ENCODE peak calls at places on chromosomes 5 and 9, in four cellular contexts. U is mammary epithelial cell, N is cardiac muscle cell, G is IMR-90. M is an unnamed sample.

GRCh38 chr5:148391422-148391821 is 7.7 kb downstream of the FBXO38 start:
- DNase-seq in U (no peak), N (peak; percentile 32), G (peak; percentile 28), M (no peak)

GRCh38 chr5:173557123-173557903 is 59.1 kb downstream of the BOD1 start:
- DNase-seq in U (no peak), N (no peak), G (peak; percentile 12), M (no peak)

GRCh38 chr9:19122490-19123042 is 4.7 kb downstream of the PLIN2 start:
- DNase-seq in U (no peak), N (peak; percentile 62), G (no peak), M (no peak)

GRCh38 chr9:97705354-97705950 is 8.3 kb upstream of the XPA start:
- DNase-seq in U (peak; percentile 74), N (peak; percentile 61), G (no peak), M (no peak)

GRCh38 chr5:30832519-30832918 is 361.0 kb upstream of the CDH6 start:
- DNase-seq in U (no peak), N (no peak), G (no peak), M (no peak)

GRCh38 chr5:62305358-62305714 is 670 bp upstream of the KIF2A start:
- DNase-seq in U (peak; percentile 34), N (no peak), G (no peak), M (no peak)

GRCh38 chr9:131264231-131264630 is 12.1 kb downstream of the FAM78A start:
- DNase-seq in U (no peak), N (no peak), G (no peak), M (no peak)

GRCh38 chr5:87004101-87004500 is 263.6 kb upstream of the RASA1 start:
- DNase-seq in U (peak; percentile 18), N (peak; percentile 62), G (peak; percentile 8), M (peak; percentile 4)

GRCh38 chr5:151021771-151022170 is 1.4 kb downstream of the GPX3 start:
- DNase-seq in U (no peak), N (no peak), G (no peak), M (no peak)

GRCh38 chr5:159324097-159324760 is 6.1 kb downstream of the IL12B start:
- DNase-seq in U (peak; percentile 58), N (peak; percentile 27), G (peak; percentile 90), M (peak; percentile 58)

GRCh38 chr9:108963459-108964143 is 29.4 kb downstream of the ABITRAM start:
- DNase-seq in U (no peak), N (peak; percentile 29), G (peak; percentile 4), M (no peak)

GRCh38 chr5:108634251-108634950 is 113.3 kb upstream of the FER start:
- DNase-seq in U (no peak), N (peak; percentile 28), G (peak; percentile 38), M (no peak)

GRCh38 chr5:43700591-43700990 is 97.6 kb downstream of the NNT start:
- DNase-seq in U (no peak), N (no peak), G (no peak), M (no peak)

GRCh38 chr5:43702293-43702692 is 99.3 kb downstream of the NNT start:
- DNase-seq in U (no peak), N (no peak), G (no peak), M (no peak)

GRCh38 chr5:43702815-43703214 is 99.8 kb downstream of the NNT start:
- DNase-seq in U (no peak), N (peak; percentile 71), G (peak; percentile 23), M (no peak)

GRCh38 chr5:43699910-43700309 is 96.9 kb downstream of the NNT start:
- DNase-seq in U (no peak), N (no peak), G (no peak), M (no peak)

DNA sequence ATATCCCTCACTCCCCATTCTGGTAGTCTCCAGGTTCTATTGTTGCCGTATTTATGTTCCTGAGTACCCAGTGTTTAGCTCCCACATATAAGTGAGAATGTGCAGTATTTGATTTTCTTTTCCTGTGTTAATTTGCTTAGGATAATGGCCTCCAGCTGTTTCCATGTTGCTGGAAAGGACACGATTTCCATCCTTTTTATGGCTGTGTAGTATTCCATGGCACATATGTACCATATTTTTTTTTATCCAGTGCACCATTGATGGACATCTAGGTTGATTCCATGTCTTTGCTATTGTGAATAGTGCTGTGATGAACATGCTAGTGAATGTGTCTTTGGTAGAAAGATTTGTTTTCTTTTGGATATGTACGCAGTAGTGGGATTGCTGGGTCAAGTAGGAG is 98.2 kb downstream of the NNT start:
- DNase-seq in U (no peak), N (no peak), G (no peak), M (no peak)
- H3K4me3 ChIP-seq in U (no peak overlapping the region), N (no peak overlapping the region), G (no peak overlapping the region), M (no peak overlapping the region)

GRCh38 chr5:90792725-90793124 is 234.1 kb downstream of the ADGRV1 start:
- DNase-seq in U (no peak), N (peak; percentile 24), G (no peak), M (peak; percentile 9)

GRCh38 chr5:90793183-90793582 is 234.6 kb downstream of the ADGRV1 start:
- DNase-seq in U (no peak), N (no peak), G (no peak), M (no peak)
- TF ChIP-seq CTCF in U (peak; percentile 2), N (peak; percentile 15), G (no peak), M (no peak)

GRCh38 chr5:121497176-121497575 is 354.5 kb upstream of the FTMT start:
- DNase-seq in U (no peak), N (no peak), G (peak; percentile 5), M (peak; percentile 48)
- H3K4me3 ChIP-seq in U (no peak overlapping the region), N (no peak overlapping the region), G (no peak overlapping the region), M (no peak overlapping the region)

DNA sequence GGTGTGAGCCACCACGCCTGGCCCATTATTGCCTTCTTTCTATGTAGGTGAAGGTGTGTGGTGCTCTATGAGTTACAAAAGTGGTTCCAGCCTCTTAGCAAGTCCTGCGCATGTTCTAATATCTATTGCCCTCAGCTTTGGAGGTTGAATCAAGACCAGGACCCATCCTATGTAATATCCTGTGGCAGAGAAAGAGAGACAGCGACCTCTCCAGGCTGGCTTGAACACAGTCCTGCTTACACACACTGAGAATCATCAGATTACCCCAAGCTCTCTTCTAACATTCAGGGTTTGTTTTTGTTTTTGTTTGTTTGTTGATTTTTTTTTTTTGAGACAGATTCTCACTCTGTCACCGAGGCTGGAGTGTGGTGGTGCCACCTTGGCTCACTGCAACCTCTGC is 94.7 kb upstream of the OSMR start:
- DNase-seq in U (no peak), N (peak; percentile 50), G (no peak), M (no peak)
- TF ChIP-seq CTCF in U (no peak), N (peak; percentile 36), G (no peak), M (no peak)

DNA sequence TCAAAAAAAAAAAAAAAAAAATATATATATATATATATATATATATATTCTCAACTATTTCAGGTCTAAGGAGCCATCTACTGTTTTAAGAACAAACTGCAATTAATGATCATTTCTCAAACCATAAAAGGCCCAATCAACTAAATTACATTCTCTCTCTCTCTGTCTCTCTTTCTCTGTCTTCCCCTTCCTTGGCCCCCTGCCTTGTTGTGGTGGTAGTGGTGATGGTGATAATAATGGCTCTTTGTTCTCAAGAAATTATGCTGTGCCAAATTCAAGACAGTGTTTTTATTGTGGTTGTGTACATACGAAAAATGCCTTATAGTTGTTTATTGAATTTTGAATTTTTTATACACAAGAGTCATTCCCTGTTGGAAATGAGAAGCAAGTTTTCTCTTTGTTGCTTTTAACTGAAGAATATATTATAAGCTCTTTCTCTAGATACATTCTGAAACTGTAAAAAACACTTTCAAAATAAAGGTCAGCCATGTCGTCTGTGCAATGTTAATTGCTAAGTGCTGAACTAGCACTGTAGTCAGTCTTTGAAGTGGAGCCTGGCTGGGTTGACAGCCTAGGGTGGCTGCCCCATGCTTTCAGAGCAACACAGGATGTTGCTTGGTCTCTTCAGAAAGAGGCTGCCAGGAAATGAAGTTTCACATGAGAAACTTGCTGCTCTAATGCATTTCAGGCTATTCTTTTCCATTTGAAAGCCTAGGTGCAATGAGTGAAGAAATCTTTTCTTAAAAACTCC is 96.0 kb downstream of the HINT1 start:
- DNase-seq in U (no peak), N (peak; percentile 6), G (no peak), M (no peak)
- H3K4me3 ChIP-seq in U (no peak overlapping the region), N (no peak overlapping the region), G (no peak overlapping the region), M (no peak overlapping the region)

M was measured in epithelial cell of esophagus.